ENCODE peak calls at places on chromosomes 11 and 22, in eight cellular contexts. K, N, T, F, Q, X, W and U are unnamed samples.

GRCh38 chr11:20671856-20672546 is 2.6 kb downstream of the NELL1 start:
- DNase-seq in T (no peak), K (peak; percentile 14), Q (no peak), X (no peak), F (peak; percentile 37), W (no peak), N (no peak), U (no peak)

GRCh38 chr11:115155978-115156377 is 348.2 kb downstream of the CADM1 start:
- DNase-seq in X (no peak), W (no peak), N (no peak), T (no peak), K (no peak), F (no peak), Q (no peak), U (no peak)

GRCh38 chr22:24358105-24358836 is 69.1 kb upstream of the ADORA2A start:
- DNase-seq in X (no peak), W (no peak), Q (no peak), F (no peak), T (no peak), N (no peak), K (no peak), U (no peak)

GRCh38 chr11:61361237-61361636 is 445 bp downstream of the CYB561A3 start:
- DNase-seq in T (no peak), Q (no peak), N (no peak), F (no peak), K (no peak), X (no peak), W (no peak), U (no peak)

GRCh38 chr11:3000032-3000961 is 8.2 kb upstream of the NAP1L4 start:
- DNase-seq in N (no peak), K (peak; percentile 47), T (peak; percentile 47), W (no peak), X (no peak), Q (no peak), F (no peak), U (no peak)

GRCh38 chr11:11568651-11569229 is 53.1 kb downstream of the GALNT18 start:
- DNase-seq in T (no peak), N (no peak), F (no peak), Q (no peak), K (no peak), W (no peak), X (no peak), U (peak; percentile 8)

GRCh38 chr11:72333657-72334056 is 89.7 kb upstream of the PHOX2A start:
- DNase-seq in X (peak; percentile 8), F (no peak), T (no peak), K (no peak), Q (no peak), W (no peak), N (peak; percentile 8), U (peak; percentile 66)

GRCh38 chr22:50274311-50274710 is 4.1 kb upstream of the MAPK11 start:
- DNase-seq in K (peak; percentile 71), Q (no peak), F (peak; percentile 68), T (peak; percentile 54), N (peak; percentile 40), W (no peak), X (no peak), U (no peak)

GRCh38 chr11:8192016-8192895 is 23.4 kb upstream of the RIC3 start:
- DNase-seq in T (peak; percentile 43), W (no peak), N (peak; percentile 37), F (peak; percentile 58), K (peak; percentile 77), X (no peak), Q (peak; percentile 3), U (no peak)

GRCh38 chr22:45441158-45441557 is 27.7 kb downstream of the RIBC2 start:
- DNase-seq in F (peak; percentile 78), N (peak; percentile 8), K (peak; percentile 78), T (peak; percentile 63), Q (no peak), X (no peak), W (no peak), U (peak; percentile 24)

GRCh38 chr11:117691206-117691490 is 105.9 kb downstream of the DSCAML1 start:
- DNase-seq in T (no peak), Q (no peak), F (no peak), N (no peak), W (no peak), K (no peak), X (no peak), U (no peak)

GRCh38 chr11:289145-289705 is 299 bp downstream of the PGGHG start:
- DNase-seq in X (no peak), K (no peak), Q (no peak), T (no peak), F (no peak), W (no peak), N (no peak), U (no peak)

GRCh38 chr11:27076121-27076589 is 35.5 kb downstream of the BBOX1 start:
- DNase-seq in T (no peak), W (no peak), Q (no peak), F (no peak), K (no peak), N (no peak), X (no peak), U (no peak)

GRCh38 chr11:95762513-95762912 is 27.1 kb downstream of the FAM76B start:
- DNase-seq in K (peak; percentile 14), N (no peak), F (no peak), W (no peak), T (no peak), Q (no peak), X (no peak), U (no peak)

GRCh38 chr11:123461164-123461563 is 31.1 kb downstream of the GRAMD1B start:
- DNase-seq in Q (no peak), W (no peak), T (no peak), N (no peak), F (no peak), X (no peak), K (peak; percentile 19), U (no peak)

GRCh38 chr11:12094872-12095800 is 15.3 kb upstream of the MICAL2 start:
- DNase-seq in W (no peak), T (no peak), K (no peak), X (no peak), N (no peak), Q (no peak), F (peak; percentile 37), U (no peak)

GRCh38 chr11:110584150-110584549 is 128.1 kb downstream of the ARHGAP20 start:
- DNase-seq in F (no peak), Q (no peak), K (no peak), W (no peak), X (no peak), T (no peak), N (no peak), U (no peak)

GRCh38 chr11:118910309-118911112 is 15.2 kb downstream of the BCL9L start:
- DNase-seq in X (peak; percentile 41), W (no peak), K (peak; percentile 98), Q (peak; percentile 68), F (peak; percentile 92), N (no peak), T (no peak), U (no peak)

GRCh38 chr11:11382858-11383532 is 29.9 kb upstream of the CSNK2A3 start:
- DNase-seq in F (no peak), X (no peak), Q (no peak), K (no peak), T (no peak), N (no peak), W (no peak), U (no peak)

GRCh38 chr11:130528301-130528651 is 79.8 kb downstream of the ADAMTS15 start:
- DNase-seq in W (no peak), N (no peak), T (no peak), X (no peak), F (peak; percentile 64), K (no peak), Q (no peak), U (no peak)

GRCh38 chr22:20001082-20001638 is 15.5 kb downstream of the ARVCF start:
- DNase-seq in N (no peak), K (no peak), F (no peak), Q (no peak), T (no peak), W (no peak), X (no peak), U (no peak)

GRCh38 chr11:95088946-95089619 is 563 bp upstream of the ENDOD1 start:
- DNase-seq in Q (no peak), W (no peak), F (peak; percentile 49), N (no peak), T (no peak), K (peak; percentile 32), X (no peak), U (peak; percentile 25)

GRCh38 chr11:6654281-6655019 is 1.2 kb downstream of the DCHS1 start:
- DNase-seq in F (no peak), X (no peak), W (no peak), Q (no peak), N (no peak), T (no peak), K (no peak), U (no peak)

GRCh38 chr11:12765428-12765827 is 91.2 kb downstream of the TEAD1 start:
- DNase-seq in Q (no peak), K (no peak), N (no peak), T (peak; percentile 24), W (no peak), X (no peak), F (no peak), U (no peak)

GRCh38 chr11:3823303-3823702 is 14.9 kb downstream of the PGAP2 start:
- DNase-seq in W (no peak), K (peak; percentile 94), X (no peak), N (no peak), T (peak; percentile 64), Q (peak; percentile 27), F (no peak), U (no peak)

GRCh38 chr22:32830473-32830872 is 29.0 kb downstream of the TIMP3 start:
- DNase-seq in K (no peak), Q (no peak), X (no peak), F (no peak), T (no peak), W (no peak), N (no peak), U (no peak)

GRCh38 chr11:62443390-62444201 is 24.8 kb downstream of the SCGB1A1 start:
- DNase-seq in T (no peak), Q (no peak), N (no peak), F (no peak), X (no peak), K (peak; percentile 76), W (no peak), U (no peak)

GRCh38 chr11:75140269-75141138 is 10.4 kb upstream of the SLCO2B1 start:
- DNase-seq in F (peak; percentile 43), Q (no peak), W (no peak), K (peak; percentile 57), X (peak; percentile 58), N (peak; percentile 78), T (no peak), U (peak; percentile 62)

GRCh38 chr11:44962464-44962863 is 11.8 kb upstream of the TP53I11 start:
- DNase-seq in F (no peak), K (no peak), T (no peak), W (no peak), N (no peak), X (no peak), Q (no peak), U (no peak)

GRCh38 chr11:61730222-61730994 is 22.0 kb upstream of the MYRF start:
- DNase-seq in T (no peak), Q (no peak), W (no peak), X (no peak), K (no peak), F (peak; percentile 77), N (no peak), U (no peak)

GRCh38 chr11:74462009-74462408 is 5.3 kb downstream of the KCNE3 start:
- DNase-seq in T (no peak), Q (no peak), X (no peak), W (peak; percentile 80), N (no peak), F (no peak), K (peak; percentile 18), U (no peak)

GRCh38 chr11:2825261-2825885 is 60.2 kb downstream of the CDKN1C start:
- DNase-seq in Q (peak; percentile 83), N (no peak), W (no peak), X (no peak), K (peak; percentile 80), F (peak; percentile 21), T (peak; percentile 65), U (no peak)

GRCh38 chr22:43116932-43117331 is 6.4 kb downstream of the BIK start:
- DNase-seq in W (no peak), X (no peak), Q (no peak), N (no peak), F (no peak), K (no peak), T (no peak), U (no peak)

GRCh38 chr11:46063138-46063537 is 58.1 kb downstream of the PHF21A start:
- DNase-seq in X (no peak), N (no peak), F (no peak), T (no peak), Q (no peak), K (no peak), W (no peak), U (no peak)